ENCODE peak calls at places on chromosomes 1 and 21, in six cellular contexts. One of them, this sample, is unnamed. For H3K4me1, the result is how much of the 10 kb centered on the place peaks cover.

GRCh38 chr1:4657920-4658585 is 3.6 kb downstream of the AJAP1 start:
- DNase-seq in hepatocyte: no peak
- DNase-seq in cardiac muscle cell: no peak
- DNase-seq in GM23248: no peak
- DNase-seq in OCI-LY7: no peak
- DNase-seq in right cardiac atrium: no peak
- DNase-seq in this sample: no peak

GRCh38 chr1:2232255-2232915 is 4.3 kb downstream of the SKI start:
- DNase-seq in hepatocyte: no peak
- DNase-seq in cardiac muscle cell: no peak
- DNase-seq in GM23248: peak
- DNase-seq in OCI-LY7: no peak
- DNase-seq in right cardiac atrium: no peak
- DNase-seq in this sample: no peak

GRCh38 chr1:68506386-68506785 is 9.5 kb upstream of the DEPDC1 start:
- DNase-seq in hepatocyte: no peak
- DNase-seq in cardiac muscle cell: no peak
- DNase-seq in GM23248: peak
- DNase-seq in OCI-LY7: no peak
- DNase-seq in right cardiac atrium: no peak
- DNase-seq in this sample: no peak

GRCh38 chr1:74590288-74590687 is 77.9 kb upstream of the LRRC53 start:
- DNase-seq in hepatocyte: no peak
- DNase-seq in cardiac muscle cell: no peak
- DNase-seq in GM23248: no peak
- DNase-seq in OCI-LY7: no peak
- DNase-seq in right cardiac atrium: no peak
- DNase-seq in this sample: no peak

GRCh38 chr1:113903496-113904291 is 905 bp downstream of the AP4B1 start:
- DNase-seq in hepatocyte: no peak
- DNase-seq in cardiac muscle cell: no peak
- DNase-seq in GM23248: peak
- DNase-seq in OCI-LY7: peak
- DNase-seq in right cardiac atrium: no peak
- DNase-seq in this sample: no peak

GRCh38 chr1:18175530-18176377 is 68.2 kb downstream of the IGSF21 start:
- DNase-seq in hepatocyte: no peak
- DNase-seq in cardiac muscle cell: no peak
- DNase-seq in GM23248: no peak
- DNase-seq in OCI-LY7: no peak
- DNase-seq in right cardiac atrium: no peak
- DNase-seq in this sample: no peak

GRCh38 chr1:32774950-32775634 is 42.1 kb downstream of the YARS1 start:
- DNase-seq in hepatocyte: peak
- DNase-seq in cardiac muscle cell: peak
- DNase-seq in GM23248: peak
- DNase-seq in OCI-LY7: no peak
- DNase-seq in right cardiac atrium: peak
- DNase-seq in this sample: peak

GRCh38 chr1:32232558-32233304 is 10.5 kb downstream of the EIF3I start:
- DNase-seq in hepatocyte: no peak
- DNase-seq in cardiac muscle cell: no peak
- DNase-seq in GM23248: no peak
- DNase-seq in OCI-LY7: no peak
- DNase-seq in right cardiac atrium: no peak
- DNase-seq in this sample: no peak

GRCh38 chr1:206679738-206680211 is 4.9 kb upstream of the MAPKAPK2 start:
- DNase-seq in hepatocyte: no peak
- DNase-seq in cardiac muscle cell: no peak
- DNase-seq in GM23248: no peak
- DNase-seq in OCI-LY7: peak
- DNase-seq in right cardiac atrium: no peak
- DNase-seq in this sample: no peak

GRCh38 chr1:40818264-40818961 is 34.8 kb downstream of the KCNQ4 start:
- DNase-seq in hepatocyte: peak
- DNase-seq in cardiac muscle cell: peak
- DNase-seq in GM23248: peak
- DNase-seq in OCI-LY7: peak
- DNase-seq in right cardiac atrium: peak
- DNase-seq in this sample: no peak

GRCh38 chr1:151839457-151840409 is at the start of gene C2CD4D:
- DNase-seq in hepatocyte: peak
- DNase-seq in cardiac muscle cell: peak
- DNase-seq in GM23248: no peak
- DNase-seq in OCI-LY7: no peak
- DNase-seq in right cardiac atrium: peak
- DNase-seq in this sample: no peak

GRCh38 chr1:242224426-242224825 is 225.5 kb upstream of the MAP1LC3C start:
- DNase-seq in hepatocyte: no peak
- DNase-seq in cardiac muscle cell: no peak
- DNase-seq in GM23248: no peak
- DNase-seq in OCI-LY7: no peak
- DNase-seq in right cardiac atrium: no peak
- DNase-seq in this sample: no peak

GRCh38 chr1:72438270-72438669 is 155.9 kb upstream of the NEGR1 start:
- DNase-seq in hepatocyte: no peak
- DNase-seq in cardiac muscle cell: peak
- DNase-seq in GM23248: peak
- DNase-seq in OCI-LY7: no peak
- DNase-seq in right cardiac atrium: no peak
- DNase-seq in this sample: no peak

GRCh38 chr1:239263821-239264220 is 122.5 kb upstream of the CHRM3 start:
- DNase-seq in hepatocyte: no peak
- DNase-seq in cardiac muscle cell: no peak
- DNase-seq in GM23248: no peak
- DNase-seq in OCI-LY7: no peak
- DNase-seq in right cardiac atrium: no peak
- DNase-seq in this sample: no peak

GRCh38 chr1:52842643-52843310 is at the start of gene ZYG11A:
- DNase-seq in hepatocyte: peak
- DNase-seq in cardiac muscle cell: peak
- DNase-seq in GM23248: peak
- DNase-seq in OCI-LY7: no peak
- DNase-seq in right cardiac atrium: peak
- DNase-seq in this sample: peak

GRCh38 chr1:68028566-68028965 is 21.9 kb downstream of the DIRAS3 start:
- DNase-seq in hepatocyte: no peak
- DNase-seq in cardiac muscle cell: no peak
- DNase-seq in GM23248: no peak
- DNase-seq in OCI-LY7: no peak
- DNase-seq in right cardiac atrium: no peak
- DNase-seq in this sample: no peak

GRCh38 chr1:192263436-192263835 is 53.4 kb upstream of the RGS21 start:
- DNase-seq in hepatocyte: no peak
- DNase-seq in cardiac muscle cell: peak
- DNase-seq in GM23248: peak
- DNase-seq in OCI-LY7: no peak
- DNase-seq in right cardiac atrium: no peak
- DNase-seq in this sample: peak

GRCh38 chr1:243421784-243422183 is 165.9 kb downstream of the SDCCAG8 start:
- DNase-seq in hepatocyte: peak
- DNase-seq in cardiac muscle cell: peak
- DNase-seq in GM23248: peak
- DNase-seq in OCI-LY7: no peak
- DNase-seq in right cardiac atrium: peak
- DNase-seq in this sample: peak

GRCh38 chr1:152880907-152881306 is 2.8 kb downstream of the SMCP start:
- DNase-seq in hepatocyte: no peak
- DNase-seq in cardiac muscle cell: no peak
- DNase-seq in GM23248: no peak
- DNase-seq in OCI-LY7: no peak
- DNase-seq in right cardiac atrium: no peak
- DNase-seq in this sample: no peak

GRCh38 chr1:62530516-62531154 is 66.7 kb upstream of the ANGPTL3 start:
- DNase-seq in hepatocyte: peak
- DNase-seq in cardiac muscle cell: peak
- DNase-seq in GM23248: no peak
- DNase-seq in OCI-LY7: peak
- DNase-seq in right cardiac atrium: peak
- DNase-seq in this sample: peak

GRCh38 chr1:119294728-119295127 is 73.9 kb upstream of the HAO2 start:
- DNase-seq in hepatocyte: no peak
- DNase-seq in cardiac muscle cell: no peak
- DNase-seq in GM23248: no peak
- DNase-seq in OCI-LY7: peak
- DNase-seq in right cardiac atrium: no peak
- DNase-seq in this sample: no peak

GRCh38 chr1:13752852-13753251 is 52.9 kb downstream of the PRDM2 start:
- DNase-seq in hepatocyte: no peak
- DNase-seq in cardiac muscle cell: no peak
- DNase-seq in GM23248: no peak
- DNase-seq in OCI-LY7: no peak
- DNase-seq in right cardiac atrium: no peak
- DNase-seq in this sample: no peak
- H3K4me1 ChIP-seq in hepatocyte: under half
- H3K4me1 ChIP-seq in cardiac muscle cell: under half
- H3K4me1 ChIP-seq in GM23248: half or more
- H3K4me1 ChIP-seq in OCI-LY7: half or more
- H3K4me1 ChIP-seq in right cardiac atrium: under half
- H3K4me1 ChIP-seq in this sample: under half

DNA sequence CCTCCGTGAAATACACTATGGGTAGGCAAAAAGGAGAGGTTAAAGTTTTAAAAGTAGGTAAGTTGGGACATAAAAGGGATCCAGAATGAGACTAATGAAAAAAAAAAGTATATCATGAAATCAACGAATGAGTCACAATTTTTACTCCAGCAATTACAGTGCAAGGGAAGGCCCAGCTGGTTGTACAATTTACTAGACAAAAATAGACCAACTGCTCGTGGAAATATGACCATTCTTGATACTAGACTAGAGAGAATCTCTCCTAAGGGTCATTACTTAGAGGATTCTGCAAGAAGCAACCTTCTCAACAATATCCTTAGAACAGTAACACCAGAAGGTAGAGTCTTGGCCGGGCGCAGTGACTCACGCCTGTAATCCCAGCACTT is 55.1 kb upstream of the EFHD2 start:
- DNase-seq in hepatocyte: no peak
- DNase-seq in cardiac muscle cell: peak
- DNase-seq in GM23248: peak
- DNase-seq in OCI-LY7: no peak
- DNase-seq in right cardiac atrium: no peak
- DNase-seq in this sample: peak
- H3K4me1 ChIP-seq in hepatocyte: under half
- H3K4me1 ChIP-seq in cardiac muscle cell: under half
- H3K4me1 ChIP-seq in GM23248: under half
- H3K4me1 ChIP-seq in OCI-LY7: under half
- H3K4me1 ChIP-seq in right cardiac atrium: under half
- H3K4me1 ChIP-seq in this sample: under half

DNA sequence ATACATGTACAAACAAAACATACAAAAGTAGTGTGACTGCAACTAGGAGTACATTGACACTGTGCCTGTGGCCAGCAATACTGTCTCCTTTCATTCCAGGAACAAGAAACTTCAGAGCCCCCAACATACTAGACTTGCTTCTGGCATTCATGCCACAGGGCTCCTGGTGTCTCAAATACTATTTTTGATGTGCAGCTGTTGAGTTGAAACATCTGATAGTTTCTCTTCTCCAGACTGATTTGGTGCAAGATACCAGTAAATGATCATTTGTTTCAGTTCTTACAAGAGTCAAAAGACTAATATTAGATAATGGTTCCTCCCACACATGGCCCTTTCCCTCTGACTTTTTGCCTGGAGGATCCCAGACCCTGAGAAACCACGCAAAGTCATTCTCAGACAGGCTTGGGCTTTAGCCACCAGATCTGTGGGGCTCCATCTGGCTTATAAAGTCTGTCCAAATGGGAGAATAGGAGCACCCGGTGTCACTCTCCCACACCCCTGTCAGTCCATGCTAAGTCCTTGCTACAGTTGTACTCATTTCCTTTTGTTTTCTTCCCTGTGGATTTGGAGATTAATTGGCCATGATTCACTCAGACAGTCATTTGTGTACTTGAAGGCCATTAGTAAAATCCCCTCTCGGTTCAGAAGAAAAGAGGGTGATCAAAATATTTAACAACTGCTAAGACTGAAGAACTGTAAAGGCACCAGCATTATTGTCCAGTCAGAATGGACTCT is 163.5 kb upstream of the RUNX1 start:
- DNase-seq in hepatocyte: no peak
- DNase-seq in cardiac muscle cell: no peak
- DNase-seq in GM23248: peak
- DNase-seq in OCI-LY7: peak
- DNase-seq in right cardiac atrium: no peak
- DNase-seq in this sample: peak
- H3K4me1 ChIP-seq in hepatocyte: under half
- H3K4me1 ChIP-seq in cardiac muscle cell: under half
- H3K4me1 ChIP-seq in GM23248: under half
- H3K4me1 ChIP-seq in OCI-LY7: under half
- H3K4me1 ChIP-seq in right cardiac atrium: under half
- H3K4me1 ChIP-seq in this sample: under half

GRCh38 chr1:44640178-44640865 is 34.0 kb downstream of the TMEM53 start:
- DNase-seq in hepatocyte: no peak
- DNase-seq in cardiac muscle cell: no peak
- DNase-seq in GM23248: no peak
- DNase-seq in OCI-LY7: no peak
- DNase-seq in right cardiac atrium: no peak
- DNase-seq in this sample: no peak

GRCh38 chr1:44642925-44643324 is 31.4 kb downstream of the TMEM53 start:
- DNase-seq in hepatocyte: no peak
- DNase-seq in cardiac muscle cell: no peak
- DNase-seq in GM23248: no peak
- DNase-seq in OCI-LY7: no peak
- DNase-seq in right cardiac atrium: no peak
- DNase-seq in this sample: no peak

GRCh38 chr1:44642255-44642654 is 32.0 kb downstream of the TMEM53 start:
- DNase-seq in hepatocyte: no peak
- DNase-seq in cardiac muscle cell: no peak
- DNase-seq in GM23248: no peak
- DNase-seq in OCI-LY7: no peak
- DNase-seq in right cardiac atrium: no peak
- DNase-seq in this sample: no peak

GRCh38 chr1:44643721-44644330 is 30.5 kb downstream of the TMEM53 start:
- DNase-seq in hepatocyte: no peak
- DNase-seq in cardiac muscle cell: no peak
- DNase-seq in GM23248: no peak
- DNase-seq in OCI-LY7: no peak
- DNase-seq in right cardiac atrium: no peak
- DNase-seq in this sample: peak

GRCh38 chr1:44641126-44642102 is 32.9 kb downstream of the TMEM53 start:
- DNase-seq in hepatocyte: no peak
- DNase-seq in cardiac muscle cell: no peak
- DNase-seq in GM23248: no peak
- DNase-seq in OCI-LY7: no peak
- DNase-seq in right cardiac atrium: no peak
- DNase-seq in this sample: no peak
- H3K4me1 ChIP-seq in hepatocyte: under half
- H3K4me1 ChIP-seq in cardiac muscle cell: under half
- H3K4me1 ChIP-seq in GM23248: under half
- H3K4me1 ChIP-seq in OCI-LY7: under half
- H3K4me1 ChIP-seq in right cardiac atrium: under half
- H3K4me1 ChIP-seq in this sample: under half

DNA sequence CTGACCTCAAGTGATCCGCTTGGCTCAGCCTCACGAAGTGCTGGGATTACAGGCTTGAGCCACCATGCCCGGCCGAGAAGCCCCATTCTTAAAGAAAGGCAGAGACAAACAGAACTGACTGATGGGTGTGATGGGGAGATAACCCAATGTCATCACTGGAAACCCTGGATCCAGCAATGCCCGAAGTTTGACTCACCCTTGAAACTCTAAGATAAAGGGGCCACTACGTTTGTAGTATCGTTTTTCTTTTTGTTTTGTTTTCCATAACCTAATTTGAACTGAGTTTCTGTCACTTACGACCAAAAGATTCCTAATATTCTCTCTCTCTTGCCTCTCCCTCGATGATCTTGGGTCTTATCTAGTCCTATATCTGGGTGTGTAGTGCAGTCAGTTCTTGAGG is 57.7 kb upstream of the ID3 start:
- DNase-seq in hepatocyte: no peak
- DNase-seq in cardiac muscle cell: no peak
- DNase-seq in GM23248: no peak
- DNase-seq in OCI-LY7: peak
- DNase-seq in right cardiac atrium: no peak
- DNase-seq in this sample: no peak
- H3K4me1 ChIP-seq in hepatocyte: under half
- H3K4me1 ChIP-seq in cardiac muscle cell: under half
- H3K4me1 ChIP-seq in GM23248: under half
- H3K4me1 ChIP-seq in OCI-LY7: half or more
- H3K4me1 ChIP-seq in right cardiac atrium: under half
- H3K4me1 ChIP-seq in this sample: under half